ENCODE peak calls at places on chromosomes 1 and 21, in seven cellular contexts. One of them, this sample, is unnamed.
A peak's percentile ranks its signal among the peaks of the same experiment; 100 is the strongest.

GRCh38 chr1:60345621-60346020 is 272.1 kb upstream of the C1orf87 start:
- DNase-seq in H54: no peak
- DNase-seq in substantia nigra: no peak
- DNase-seq in stimulated activated CD8-positive, alpha-beta memory T cell treated with anti-CD3 and anti-CD28 coated beads, Interleukin-4, amount 100 ng/mL, for 4 hours: no peak
- DNase-seq in NCI-H345: no peak
- DNase-seq in RPMI7951: no peak
- DNase-seq in AG10803: peak; percentile 3
- DNase-seq in this sample: no peak

GRCh38 chr1:228397966-228398365 is 8.7 kb downstream of the TRIM11 start:
- DNase-seq in H54: no peak
- DNase-seq in substantia nigra: no peak
- DNase-seq in stimulated activated CD8-positive, alpha-beta memory T cell treated with anti-CD3 and anti-CD28 coated beads, Interleukin-4, amount 100 ng/mL, for 4 hours: no peak
- DNase-seq in NCI-H345: no peak
- DNase-seq in RPMI7951: no peak
- DNase-seq in AG10803: no peak
- DNase-seq in this sample: no peak

GRCh38 chr1:65812065-65812464 is 19.4 kb downstream of the PDE4B start:
- DNase-seq in H54: peak; percentile 23
- DNase-seq in substantia nigra: no peak
- DNase-seq in stimulated activated CD8-positive, alpha-beta memory T cell treated with anti-CD3 and anti-CD28 coated beads, Interleukin-4, amount 100 ng/mL, for 4 hours: no peak
- DNase-seq in NCI-H345: peak; percentile 12
- DNase-seq in RPMI7951: peak; percentile 94
- DNase-seq in AG10803: peak; percentile 86
- DNase-seq in this sample: no peak

GRCh38 chr21:45050786-45051489 is 23.4 kb upstream of the ADARB1 start:
- DNase-seq in H54: no peak
- DNase-seq in substantia nigra: no peak
- DNase-seq in stimulated activated CD8-positive, alpha-beta memory T cell treated with anti-CD3 and anti-CD28 coated beads, Interleukin-4, amount 100 ng/mL, for 4 hours: no peak
- DNase-seq in NCI-H345: no peak
- DNase-seq in RPMI7951: no peak
- DNase-seq in AG10803: peak; percentile 88
- DNase-seq in this sample: no peak

GRCh38 chr1:166969074-166969677 is 6.2 kb downstream of the ILDR2 start:
- DNase-seq in H54: no peak
- DNase-seq in substantia nigra: no peak
- DNase-seq in stimulated activated CD8-positive, alpha-beta memory T cell treated with anti-CD3 and anti-CD28 coated beads, Interleukin-4, amount 100 ng/mL, for 4 hours: no peak
- DNase-seq in NCI-H345: no peak
- DNase-seq in RPMI7951: no peak
- DNase-seq in AG10803: no peak
- DNase-seq in this sample: no peak

GRCh38 chr1:177065430-177065829 is 99.1 kb downstream of the ASTN1 start:
- DNase-seq in H54: no peak
- DNase-seq in substantia nigra: no peak
- DNase-seq in stimulated activated CD8-positive, alpha-beta memory T cell treated with anti-CD3 and anti-CD28 coated beads, Interleukin-4, amount 100 ng/mL, for 4 hours: no peak
- DNase-seq in NCI-H345: peak; percentile 89
- DNase-seq in RPMI7951: no peak
- DNase-seq in AG10803: no peak
- DNase-seq in this sample: no peak

GRCh38 chr1:5479876-5480275 is 512.3 kb downstream of the NPHP4 start:
- DNase-seq in H54: no peak
- DNase-seq in substantia nigra: no peak
- DNase-seq in stimulated activated CD8-positive, alpha-beta memory T cell treated with anti-CD3 and anti-CD28 coated beads, Interleukin-4, amount 100 ng/mL, for 4 hours: no peak
- DNase-seq in NCI-H345: no peak
- DNase-seq in RPMI7951: no peak
- DNase-seq in AG10803: no peak
- DNase-seq in this sample: no peak

GRCh38 chr1:115648717-115649691 is 7.2 kb downstream of the VANGL1 start:
- DNase-seq in H54: no peak
- DNase-seq in substantia nigra: no peak
- DNase-seq in stimulated activated CD8-positive, alpha-beta memory T cell treated with anti-CD3 and anti-CD28 coated beads, Interleukin-4, amount 100 ng/mL, for 4 hours: no peak
- DNase-seq in NCI-H345: no peak
- DNase-seq in RPMI7951: no peak
- DNase-seq in AG10803: no peak
- DNase-seq in this sample: no peak

GRCh38 chr1:197738927-197739326 is 36.4 kb downstream of the DENND1B start:
- DNase-seq in H54: no peak
- DNase-seq in substantia nigra: no peak
- DNase-seq in stimulated activated CD8-positive, alpha-beta memory T cell treated with anti-CD3 and anti-CD28 coated beads, Interleukin-4, amount 100 ng/mL, for 4 hours: no peak
- DNase-seq in NCI-H345: no peak
- DNase-seq in RPMI7951: no peak
- DNase-seq in AG10803: no peak
- DNase-seq in this sample: no peak

GRCh38 chr1:6241107-6241886 is 2.7 kb upstream of the HES3 start:
- DNase-seq in H54: no peak
- DNase-seq in substantia nigra: no peak
- DNase-seq in stimulated activated CD8-positive, alpha-beta memory T cell treated with anti-CD3 and anti-CD28 coated beads, Interleukin-4, amount 100 ng/mL, for 4 hours: no peak
- DNase-seq in NCI-H345: no peak
- DNase-seq in RPMI7951: no peak
- DNase-seq in AG10803: no peak
- DNase-seq in this sample: no peak

GRCh38 chr1:213417225-213417820 is 366.3 kb downstream of the RPS6KC1 start:
- DNase-seq in H54: no peak
- DNase-seq in substantia nigra: no peak
- DNase-seq in stimulated activated CD8-positive, alpha-beta memory T cell treated with anti-CD3 and anti-CD28 coated beads, Interleukin-4, amount 100 ng/mL, for 4 hours: no peak
- DNase-seq in NCI-H345: no peak
- DNase-seq in RPMI7951: no peak
- DNase-seq in AG10803: no peak
- DNase-seq in this sample: no peak

GRCh38 chr1:222994506-222995229 is 148.4 kb downstream of the TLR5 start:
- DNase-seq in H54: no peak
- DNase-seq in substantia nigra: no peak
- DNase-seq in stimulated activated CD8-positive, alpha-beta memory T cell treated with anti-CD3 and anti-CD28 coated beads, Interleukin-4, amount 100 ng/mL, for 4 hours: no peak
- DNase-seq in NCI-H345: no peak
- DNase-seq in RPMI7951: peak; percentile 61
- DNase-seq in AG10803: peak; percentile 74
- DNase-seq in this sample: no peak

GRCh38 chr21:26513212-26513611 is 59.9 kb downstream of the CYYR1 start:
- DNase-seq in H54: no peak
- DNase-seq in substantia nigra: no peak
- DNase-seq in stimulated activated CD8-positive, alpha-beta memory T cell treated with anti-CD3 and anti-CD28 coated beads, Interleukin-4, amount 100 ng/mL, for 4 hours: no peak
- DNase-seq in NCI-H345: no peak
- DNase-seq in RPMI7951: peak; percentile 39
- DNase-seq in AG10803: peak; percentile 91
- DNase-seq in this sample: no peak

GRCh38 chr1:218660678-218661053 is 315.5 kb downstream of the TGFB2 start:
- DNase-seq in H54: no peak
- DNase-seq in substantia nigra: no peak
- DNase-seq in stimulated activated CD8-positive, alpha-beta memory T cell treated with anti-CD3 and anti-CD28 coated beads, Interleukin-4, amount 100 ng/mL, for 4 hours: no peak
- DNase-seq in NCI-H345: no peak
- DNase-seq in RPMI7951: peak; percentile 85
- DNase-seq in AG10803: peak; percentile 72
- DNase-seq in this sample: no peak

GRCh38 chr1:13582713-13583443 is 754 bp upstream of the PDPN start:
- DNase-seq in H54: no peak
- DNase-seq in substantia nigra: no peak
- DNase-seq in stimulated activated CD8-positive, alpha-beta memory T cell treated with anti-CD3 and anti-CD28 coated beads, Interleukin-4, amount 100 ng/mL, for 4 hours: no peak
- DNase-seq in NCI-H345: no peak
- DNase-seq in RPMI7951: no peak
- DNase-seq in AG10803: no peak
- DNase-seq in this sample: no peak

GRCh38 chr1:117367769-117368059 is 465 bp downstream of the MAN1A2 start:
- DNase-seq in H54: no peak
- DNase-seq in substantia nigra: no peak
- DNase-seq in stimulated activated CD8-positive, alpha-beta memory T cell treated with anti-CD3 and anti-CD28 coated beads, Interleukin-4, amount 100 ng/mL, for 4 hours: no peak
- DNase-seq in NCI-H345: no peak
- DNase-seq in RPMI7951: no peak
- DNase-seq in AG10803: no peak
- DNase-seq in this sample: no peak